ENCODE peak calls at places on chromosomes 5 and 9, in six cellular contexts. P is G401; R is head of caudate nucleus; N is left ventricle myocardium superior; B is activated CD4-positive, alpha-beta T cell treated with anti-CD3 and anti-CD28 coated beads, Interleukin-2, amount 50 U/mL, for 1 hour; L is germinal center. Y is an unnamed sample.

GRCh38 chr9:124800306-124801259 is 23.6 kb downstream of the OLFML2A start:
- DNase-seq in B (no peak), R (no peak), P (peak), L (peak), N (peak), Y (no peak)

GRCh38 chr5:168023190-168023589 is 268.3 kb upstream of the WWC1 start:
- DNase-seq in B (no peak), P (peak), L (no peak), N (peak), R (peak), Y (no peak)

GRCh38 chr9:121725008-121725795 is 73.8 kb downstream of the DAB2IP start:
- DNase-seq in R (peak), L (no peak), P (peak), B (no peak), N (peak), Y (no peak)

GRCh38 chr5:1209896-1210776 is 8.7 kb downstream of the SLC6A19 start:
- DNase-seq in B (no peak), P (no peak), R (no peak), L (no peak), N (no peak), Y (no peak)

GRCh38 chr5:35009657-35010056 is 38.1 kb downstream of the AGXT2 start:
- DNase-seq in L (no peak), R (no peak), N (no peak), P (peak), B (no peak), Y (no peak)

GRCh38 chr9:122403381-122404002 is 32.7 kb downstream of the PTGS1 start:
- DNase-seq in L (no peak), P (no peak), N (no peak), R (no peak), B (no peak), Y (no peak)

GRCh38 chr9:96453625-96454024 is 3.7 kb downstream of the HABP4 start:
- DNase-seq in L (no peak), B (no peak), P (peak), N (no peak), R (peak), Y (no peak)

GRCh38 chr5:36200513-36200912 is 41.2 kb downstream of the NADK2 start:
- DNase-seq in R (no peak), L (no peak), B (no peak), N (no peak), P (no peak), Y (no peak)

GRCh38 chr9:117783828-117784227 is 79.6 kb downstream of the TLR4 start:
- DNase-seq in N (no peak), P (no peak), R (no peak), L (peak), B (no peak), Y (no peak)

GRCh38 chr5:38809388-38810359 is 36.1 kb upstream of the OSMR start:
- DNase-seq in R (peak), L (peak), N (peak), P (peak), B (peak), Y (peak)

GRCh38 chr5:33468811-33469435 is 28.2 kb downstream of the TARS1 start:
- DNase-seq in L (no peak), N (no peak), B (no peak), R (peak), P (no peak), Y (no peak)

GRCh38 chr9:108209132-108209700 is 646.6 kb downstream of the ACTL7B start:
- DNase-seq in N (no peak), P (no peak), L (no peak), R (no peak), B (no peak), Y (no peak)

GRCh38 chr9:115642285-115642684 is 511.3 kb upstream of the PAPPA start:
- DNase-seq in N (no peak), P (no peak), L (no peak), R (no peak), B (no peak), Y (no peak)

GRCh38 chr5:67165524-67166459 is 30.8 kb downstream of the CD180 start:
- DNase-seq in R (peak), L (peak), B (peak), N (peak), P (peak), Y (peak)

GRCh38 chr5:58860680-58861079 is 277.8 kb downstream of the RAB3C start:
- DNase-seq in B (no peak), R (no peak), P (no peak), L (no peak), N (no peak), Y (no peak)

GRCh38 chr9:68643901-68644809 is 60.9 kb upstream of the PIP5K1B start:
- DNase-seq in P (no peak), B (no peak), L (peak), R (no peak), N (no peak), Y (peak)